ENCODE peak calls at places on chromosomes 12 and 14, in six cellular contexts. S, V, N, J, Y and D are unnamed samples. For H3K9me3, the result is how much of the 10 kb centered on the place peaks cover.

GRCh38 chr12:12349711-12350665 is at the start of gene MANSC1:
- DNase-seq in S (peak), V (peak), N (peak), J (peak), Y (peak), D (peak)

GRCh38 chr14:69270795-69271708 is 11.1 kb downstream of the GALNT16 start:
- DNase-seq in S (no peak), V (no peak), N (no peak), J (peak), Y (no peak), D (no peak)

GRCh38 chr14:68678471-68678870 is 114.4 kb downstream of the ZFP36L1 start:
- DNase-seq in S (no peak), V (peak), N (no peak), J (no peak), Y (no peak), D (no peak)

GRCh38 chr12:116701432-116701831 is 36.4 kb downstream of the SPRING1 start:
- DNase-seq in S (no peak), V (no peak), N (no peak), J (no peak), Y (no peak), D (no peak)

GRCh38 chr12:48815281-48816110 is 2.8 kb upstream of the CACNB3 start:
- DNase-seq in S (peak), V (peak), N (peak), J (peak), Y (peak), D (peak)

GRCh38 chr12:85279449-85280137 is 427 bp upstream of the ALX1 start:
- DNase-seq in S (no peak), V (peak), N (no peak), J (no peak), Y (no peak), D (no peak)

GRCh38 chr12:58346032-58346632 is 404.8 kb downstream of the ATP23 start:
- DNase-seq in S (no peak), V (no peak), N (no peak), J (peak), Y (no peak), D (no peak)

GRCh38 chr12:86230516-86231146 is 25.6 kb downstream of the MGAT4C start:
- DNase-seq in S (no peak), V (no peak), N (no peak), J (peak), Y (no peak), D (no peak)

GRCh38 chr12:104582739-104583138 is 126.0 kb downstream of the CHST11 start:
- DNase-seq in S (no peak), V (no peak), N (no peak), J (no peak), Y (no peak), D (no peak)

GRCh38 chr12:115371711-115372110 is 687.7 kb upstream of the TBX3 start:
- DNase-seq in S (no peak), V (no peak), N (no peak), J (no peak), Y (no peak), D (no peak)

GRCh38 chr12:25829192-25829591 is 129.3 kb upstream of the RASSF8 start:
- DNase-seq in S (no peak), V (peak), N (no peak), J (peak), Y (no peak), D (no peak)

GRCh38 chr14:105215602-105216001 is 32.7 kb upstream of the BTBD6 start:
- DNase-seq in S (no peak), V (no peak), N (no peak), J (no peak), Y (no peak), D (no peak)

GRCh38 chr12:40105265-40105514 is 691 bp downstream of the SLC2A13 start:
- DNase-seq in S (no peak), V (peak), N (no peak), J (no peak), Y (peak), D (peak)
- TF ChIP-seq POLR2A in S (no peak), V (no peak), N (no peak), J (no peak), Y (no peak), D (no peak)

GRCh38 chr14:101351146-101351545 is 210.1 kb upstream of the DIO3 start:
- DNase-seq in S (no peak), V (peak), N (no peak), J (no peak), Y (no peak), D (no peak)

GRCh38 chr14:101351769-101352168 is 209.5 kb upstream of the DIO3 start:
- DNase-seq in S (no peak), V (peak), N (no peak), J (no peak), Y (no peak), D (no peak)

GRCh38 chr14:101353422-101353821 is 207.9 kb upstream of the DIO3 start:
- DNase-seq in S (no peak), V (no peak), N (no peak), J (no peak), Y (no peak), D (no peak)

GRCh38 chr14:101350710-101351109 is 210.6 kb upstream of the DIO3 start:
- DNase-seq in S (no peak), V (peak), N (no peak), J (no peak), Y (peak), D (peak)

GRCh38 chr14:101352567-101352966 is 208.7 kb upstream of the DIO3 start:
- DNase-seq in S (no peak), V (peak), N (peak), J (no peak), Y (peak), D (no peak)
- H3K9me3 ChIP-seq in S (under half), V (under half), N (under half), J (under half), Y (under half), D (under half)

DNA sequence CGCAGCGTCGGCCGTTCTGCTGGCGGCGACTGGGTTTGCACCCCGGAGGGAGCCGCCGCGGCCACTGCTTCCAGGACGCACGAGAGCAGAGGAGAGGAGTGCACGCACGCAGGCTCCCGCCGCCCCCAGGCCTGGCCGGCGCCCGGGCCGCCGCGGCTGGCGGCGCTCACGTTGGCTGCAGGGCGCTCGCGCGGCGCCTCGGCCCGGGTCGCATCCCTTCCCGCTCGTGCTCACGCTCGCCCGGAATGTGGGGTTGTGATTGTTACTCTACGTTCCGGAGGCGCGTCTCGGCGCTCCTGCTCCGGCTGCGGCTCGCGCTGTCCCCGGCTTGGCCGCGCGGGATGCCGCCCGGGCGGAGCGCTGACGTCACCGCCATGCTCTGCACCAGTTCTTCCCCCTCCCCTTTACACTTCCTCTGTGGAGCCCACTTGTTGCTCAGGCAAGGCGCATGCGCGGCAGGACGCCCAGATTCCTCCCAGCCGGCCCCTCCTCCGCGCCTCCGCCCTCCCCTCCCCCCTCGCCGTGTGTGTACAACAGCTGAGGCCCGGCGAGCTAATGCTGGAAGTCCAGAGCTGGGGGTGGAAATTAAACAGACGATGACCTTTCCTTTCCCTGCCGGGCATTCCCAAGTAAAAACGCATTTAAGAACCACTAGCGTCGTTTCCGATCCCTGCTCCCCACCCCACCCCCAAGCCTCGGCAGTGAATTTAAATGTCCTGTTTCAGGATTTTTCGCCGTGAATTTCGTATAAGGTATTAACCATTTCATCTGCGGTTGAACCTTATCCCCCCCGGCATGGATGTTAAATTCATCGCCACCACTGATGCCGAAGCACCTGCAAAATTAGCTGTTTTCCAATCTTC is at the start of gene IRF2BPL:
- DNase-seq in S (peak), V (peak), N (peak), J (peak), Y (peak), D (peak)
- TF ChIP-seq POLR2A in S (peak), V (peak), N (peak), J (peak), Y (peak), D (peak)

GRCh38 chr12:133180669-133181068 is 626 bp upstream of the ZNF268 start:
- DNase-seq in S (no peak), V (no peak), N (no peak), J (no peak), Y (no peak), D (no peak)
- H3K9me3 ChIP-seq in S (under half), V (under half), N (half or more), J (under half), Y (under half), D (under half)

GRCh38 chr14:70976591-70976990 is 69.3 kb downstream of the PCNX1 start:
- DNase-seq in S (no peak), V (no peak), N (no peak), J (no peak), Y (no peak), D (no peak)
- TF ChIP-seq POLR2A in S (no peak), V (no peak), N (no peak), J (no peak), Y (no peak), D (no peak)

DNA sequence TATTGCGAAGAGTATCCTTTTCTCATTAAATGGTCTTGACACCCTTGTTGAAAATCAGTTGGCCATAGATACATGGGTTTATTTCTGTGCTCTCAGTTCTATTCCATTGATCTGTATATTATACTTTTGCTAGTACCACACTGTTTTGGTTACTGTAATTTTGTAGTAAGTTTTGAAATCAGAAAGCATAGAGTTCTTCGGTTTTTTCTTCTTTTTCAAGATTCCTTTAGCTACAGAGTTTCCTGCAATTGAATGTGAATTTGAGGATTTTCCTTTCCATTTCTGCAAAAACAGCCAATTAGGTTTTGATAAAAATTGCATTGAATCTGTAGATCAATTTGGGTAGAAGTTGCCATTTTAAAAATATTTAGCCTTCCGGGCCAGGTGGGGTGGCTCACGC is 60.2 kb downstream of the ARHGAP5 start:
- DNase-seq in S (no peak), V (no peak), N (no peak), J (no peak), Y (no peak), D (no peak)
- H3K9me3 ChIP-seq in S (under half), V (under half), N (under half), J (under half), Y (under half), D (under half)

GRCh38 chr12:56636118-56636674 is 6.1 kb upstream of the BAZ2A start:
- DNase-seq in S (peak), V (peak), N (peak), J (peak), Y (peak), D (peak)

GRCh38 chr12:56634242-56634836 is 4.2 kb upstream of the BAZ2A start:
- DNase-seq in S (no peak), V (no peak), N (peak), J (no peak), Y (peak), D (peak)

GRCh38 chr12:56633465-56634241 is 3.5 kb upstream of the BAZ2A start:
- DNase-seq in S (no peak), V (no peak), N (no peak), J (no peak), Y (no peak), D (no peak)

GRCh38 chr12:56635539-56636117 is 5.5 kb upstream of the BAZ2A start:
- DNase-seq in S (no peak), V (no peak), N (no peak), J (no peak), Y (no peak), D (no peak)

DNA sequence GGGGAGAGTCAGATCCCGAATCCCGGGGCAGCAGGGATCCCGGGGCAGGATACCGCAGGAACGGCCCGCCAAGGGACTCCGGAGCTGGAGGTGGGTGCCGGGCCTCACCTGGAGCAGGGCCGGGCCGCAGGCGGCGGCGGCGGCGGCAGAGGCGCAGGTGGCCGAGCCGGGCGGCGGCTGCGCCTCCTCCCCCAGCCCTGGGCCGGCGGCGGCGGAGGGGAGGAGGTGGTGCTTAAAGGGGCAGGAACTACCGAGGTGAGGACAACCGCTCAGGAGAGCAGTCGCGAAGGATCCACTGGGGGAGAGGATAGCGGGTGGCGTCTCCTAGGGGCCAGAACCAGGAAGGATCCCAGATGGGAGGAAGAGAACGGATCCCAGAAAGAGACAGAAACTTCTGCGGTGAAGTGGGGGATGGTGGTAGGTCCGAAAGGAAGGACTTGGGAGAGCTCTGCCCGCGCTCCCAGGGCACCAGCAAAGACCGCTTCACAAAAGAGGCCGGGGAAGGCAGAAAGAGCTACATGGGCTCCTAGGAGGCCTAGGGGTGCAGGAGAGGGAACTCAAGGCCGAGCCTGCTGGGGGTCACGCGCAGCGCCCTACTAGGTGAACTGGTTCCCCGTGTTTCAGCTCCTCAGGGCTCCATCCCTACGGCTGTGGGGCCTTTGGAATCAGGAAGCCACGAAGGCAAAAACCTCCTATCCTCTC is 4.9 kb upstream of the BAZ2A start:
- DNase-seq in S (peak), V (peak), N (peak), J (peak), Y (peak), D (peak)
- TF ChIP-seq POLR2A in S (peak), V (peak), N (peak), J (no peak), Y (peak), D (peak)

GRCh38 chr14:106346534-106347290 is 820.3 kb downstream of the TMEM121 start:
- DNase-seq in S (no peak), V (no peak), N (no peak), J (no peak), Y (no peak), D (no peak)
- H3K9me3 ChIP-seq in S (under half), V (under half), N (under half), J (under half), Y (under half), D (under half)

GRCh38 chr12:124567673-124568373 is 411 bp upstream of the NCOR2 start:
- DNase-seq in S (peak), V (peak), N (peak), J (peak), Y (peak), D (peak)
- TF ChIP-seq POLR2A in S (no peak), V (no peak), N (no peak), J (no peak), Y (no peak), D (no peak)